ENCODE peak calls at places on chromosome 10, in four cellular contexts. I is colonic mucosa, N is MM.1S, Z is fibroblast of lung. O is an unnamed sample.
A peak's percentile ranks its signal among the peaks of the same experiment; 100 is the strongest.

GRCh38 chr10:107427021-107427420 is 262.5 kb upstream of the SORCS1 start:
- DNase-seq in Z (no peak), N (no peak), I (no peak), O (no peak)

GRCh38 chr10:659710-660141 is 29.7 kb downstream of the DIP2C start:
- DNase-seq in N (peak; percentile 47), Z (peak; percentile 72), I (no peak), O (peak; percentile 5)

GRCh38 chr10:72062832-72063702 is 25.3 kb downstream of the SPOCK2 start:
- DNase-seq in N (no peak), I (no peak), Z (no peak), O (no peak)

GRCh38 chr10:125102216-125102615 is 58.1 kb downstream of the CTBP2 start:
- DNase-seq in I (peak; percentile 59), N (no peak), Z (peak; percentile 78), O (no peak)

GRCh38 chr10:67783576-67784294 is 54.3 kb downstream of the DNAJC12 start:
- DNase-seq in N (no peak), Z (no peak), I (no peak), O (peak; percentile 39)

GRCh38 chr10:68333452-68333851 is 724 bp upstream of the PBLD start:
- DNase-seq in N (no peak), Z (no peak), I (no peak), O (no peak)

GRCh38 chr10:122515022-122515424 is 45.5 kb upstream of the DMBT1 start:
- DNase-seq in Z (no peak), N (no peak), I (no peak), O (no peak)

GRCh38 chr10:93622942-93623341 is 10.6 kb downstream of the PDE6C start:
- DNase-seq in N (no peak), I (no peak), Z (no peak), O (no peak)

GRCh38 chr10:70162892-70163201 is 7.5 kb downstream of the SAR1A start:
- DNase-seq in Z (no peak), I (no peak), N (no peak), O (no peak)

GRCh38 chr10:44956717-44957706 is 2.6 kb upstream of the RASSF4 start:
- DNase-seq in I (peak; percentile 11), Z (no peak), N (no peak), O (no peak)
- H3K4me1 ChIP-seq in I (peaks cover 4% of the 10 kb centered on the region), Z (peaks cover 7% of the 10 kb centered on the region), N (peaks cover 20% of the 10 kb centered on the region), O (peaks cover 24% of the 10 kb centered on the region)

GRCh38 chr10:102511562-102512274 is 7.9 kb downstream of the SUFU start:
- DNase-seq in I (no peak), Z (no peak), N (peak; percentile 36), O (peak; percentile 13)
- TF ChIP-seq CTCF in I (no peak), Z (no peak), N (no peak), O (no peak)

GRCh38 chr10:85194685-85195084 is 866.3 kb downstream of the CCSER2 start:
- DNase-seq in I (no peak), Z (no peak), N (no peak), O (no peak)
- H3K4me3 ChIP-seq in I (no peak overlapping the region), Z (no peak overlapping the region), N (no peak overlapping the region), O (no peak overlapping the region)

GRCh38 chr10:49053998-49054692 is 61.2 kb downstream of the VSTM4 start:
- DNase-seq in I (no peak), Z (no peak), N (no peak), O (no peak)
- H3K4me1 ChIP-seq in I (no peaks in the 10 kb centered on the region), Z (peaks cover 5% of the 10 kb centered on the region), N (peaks cover 18% of the 10 kb centered on the region), O (no peaks in the 10 kb centered on the region)

GRCh38 chr10:7813481-7813880 is 4.8 kb upstream of the TAF3 start:
- DNase-seq in Z (no peak), N (peak; percentile 12), I (no peak), O (no peak)
- TF ChIP-seq CTCF in Z (no peak), N (peak; percentile 20), I (no peak), O (no peak)

GRCh38 chr10:104642001-104642270 is 846 bp downstream of the SORCS3 start:
- DNase-seq in Z (no peak), N (no peak), I (no peak), O (no peak)

GRCh38 chr10:104643023-104643663 is 2.1 kb downstream of the SORCS3 start:
- DNase-seq in N (no peak), I (no peak), Z (no peak), O (no peak)

GRCh38 chr10:104641150-104642000 is at the start of gene SORCS3:
- DNase-seq in I (no peak), Z (no peak), N (no peak), O (no peak)

GRCh38 chr10:104640339-104641149 is 546 bp upstream of the SORCS3 start:
- DNase-seq in N (no peak), Z (no peak), I (no peak), O (no peak)

GRCh38 chr10:104642311-104643022 is 1.4 kb downstream of the SORCS3 start:
- DNase-seq in Z (no peak), N (no peak), I (peak; percentile 35), O (peak; percentile 35)
- H3K4me3 ChIP-seq in Z (no peak overlapping the region), N (no peak overlapping the region), I (no peak overlapping the region), O (no peak overlapping the region)

DNA sequence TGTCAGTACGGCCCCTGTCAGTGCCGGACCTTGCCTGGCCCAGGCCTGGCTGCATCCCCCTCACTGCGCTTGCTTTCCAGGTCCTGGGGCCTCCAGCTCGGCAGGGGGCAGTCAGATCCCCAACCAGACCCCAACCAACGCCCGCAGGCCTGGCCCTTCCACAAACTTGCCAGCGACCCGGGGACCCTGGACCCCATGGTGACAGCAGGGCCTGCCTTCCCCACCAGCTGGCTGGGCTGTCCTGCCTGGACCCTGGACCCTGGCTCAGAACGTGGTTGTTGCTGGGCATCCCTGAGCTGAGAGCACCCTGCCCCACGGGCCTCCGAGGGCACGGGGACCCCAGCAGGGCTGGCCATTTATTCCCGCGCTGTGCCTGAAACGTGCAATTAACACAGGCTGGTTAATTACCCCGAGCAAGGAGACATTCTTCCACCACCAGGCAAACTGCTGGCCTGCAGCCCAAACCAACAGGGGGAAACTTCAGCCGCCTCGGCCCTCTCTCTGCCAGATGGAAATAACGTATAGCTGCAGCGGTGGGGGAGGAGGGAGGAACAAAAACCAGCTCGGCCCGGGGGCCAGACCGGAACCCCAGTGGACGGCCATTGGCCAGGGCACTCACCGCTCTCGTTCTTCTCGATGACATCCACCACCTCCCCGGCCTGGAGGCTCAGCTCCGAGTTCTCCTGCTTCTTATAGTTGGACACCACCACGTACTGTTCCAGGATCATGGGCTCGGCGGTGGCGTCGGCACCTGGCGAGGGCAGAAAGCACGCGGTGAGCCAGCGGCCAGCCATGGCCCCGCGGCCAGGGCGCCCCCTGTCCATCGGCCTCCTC is 167.1 kb downstream of the NEURL1 start:
- DNase-seq in N (no peak), I (no peak), Z (peak; percentile 61), O (no peak)
- H3K4me1 ChIP-seq in N (peaks cover 8% of the 10 kb centered on the region), I (no peaks in the 10 kb centered on the region), Z (peaks cover 6% of the 10 kb centered on the region), O (peaks cover 7% of the 10 kb centered on the region)

DNA sequence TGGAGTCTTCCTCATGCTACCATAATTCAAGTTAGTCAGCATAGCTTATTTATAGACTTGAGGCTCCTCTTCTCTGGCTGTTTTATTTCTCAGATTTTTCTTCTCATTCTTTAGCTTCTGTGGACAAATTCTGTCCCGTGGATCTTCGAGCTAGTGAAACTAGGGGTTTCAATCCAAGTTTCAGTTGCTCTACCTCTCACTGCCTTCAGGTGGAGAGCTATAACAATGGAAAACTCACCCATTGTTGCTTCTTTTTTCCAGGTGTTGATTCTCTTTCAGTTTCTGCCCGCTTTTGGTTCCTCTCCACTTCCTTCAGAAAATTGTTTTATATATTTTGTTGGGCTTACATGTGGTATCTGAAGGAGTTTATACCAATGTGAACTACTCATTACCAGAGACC is 266.0 kb downstream of the TCF7L2 start:
- DNase-seq in I (no peak), Z (no peak), N (peak; percentile 45), O (no peak)
- TF ChIP-seq CTCF in I (no peak), Z (peak; percentile 6), N (peak; percentile 29), O (no peak)

DNA sequence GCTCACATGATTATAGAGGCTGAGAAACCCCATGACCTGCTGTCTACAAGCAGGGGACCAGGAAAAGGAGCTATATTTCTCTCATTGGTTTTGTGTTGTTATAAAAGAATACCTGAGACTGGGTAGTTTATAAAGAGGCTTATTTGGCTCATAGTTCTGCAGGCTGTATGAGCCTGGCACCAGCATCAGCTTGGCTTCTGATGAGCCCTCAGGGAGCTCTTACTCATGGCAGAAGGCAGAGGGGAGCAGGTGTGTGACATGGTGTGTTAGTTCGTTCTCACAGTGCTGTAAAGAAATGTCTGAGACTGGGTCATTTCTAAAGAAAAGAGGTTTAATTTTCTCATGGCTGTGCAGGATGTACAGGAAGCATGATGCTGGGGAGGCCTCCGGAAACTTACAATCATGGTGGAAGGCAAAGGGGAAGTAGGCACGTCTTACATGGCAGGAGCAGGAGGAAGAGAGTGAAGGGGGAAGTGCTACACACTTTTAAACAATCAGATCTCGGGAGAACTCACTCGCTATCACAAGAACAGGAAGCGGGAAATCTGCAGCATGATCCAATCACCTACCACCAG is 133.5 kb downstream of the JCAD start:
- DNase-seq in N (no peak), Z (no peak), I (no peak), O (no peak)
- H3K4me3 ChIP-seq in N (no peak overlapping the region), Z (no peak overlapping the region), I (no peak overlapping the region), O (no peak overlapping the region)

DNA sequence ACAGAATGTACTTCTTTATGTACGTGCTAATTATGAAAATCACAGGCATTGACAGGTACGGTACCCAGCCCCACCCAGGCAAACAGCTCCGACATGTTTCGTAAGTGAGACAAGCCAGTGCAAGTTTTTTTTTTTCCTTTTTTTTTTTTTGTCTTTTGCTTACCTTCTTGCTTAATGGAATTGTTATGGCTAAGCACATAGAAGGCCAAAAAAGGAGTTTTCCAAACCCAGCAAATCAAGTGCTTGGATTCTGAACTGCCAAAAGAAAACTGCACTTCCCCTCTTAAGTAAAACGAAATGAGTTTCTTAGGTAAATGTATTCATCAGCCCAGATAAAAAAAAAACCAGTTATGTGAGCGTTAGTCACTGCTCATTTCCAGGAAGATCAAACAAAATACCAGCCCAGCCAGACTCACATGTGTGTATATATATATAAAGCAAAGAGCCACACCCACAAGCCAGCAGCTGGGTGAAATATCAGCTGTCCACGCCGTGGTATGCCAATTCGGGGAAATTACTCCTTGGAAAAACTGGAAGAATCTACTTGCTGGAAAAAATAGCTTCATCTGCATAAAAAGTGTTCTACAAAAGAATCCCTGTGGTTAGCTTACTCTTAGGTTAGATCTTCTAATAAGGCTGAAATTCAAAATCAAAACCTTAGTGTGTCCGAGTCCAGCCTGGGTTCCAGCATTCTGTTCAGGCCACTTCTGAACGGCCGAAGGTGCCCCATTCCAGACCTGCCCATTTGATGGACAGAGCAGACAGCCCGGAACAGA is 8.0 kb downstream of the KLF6 start:
- DNase-seq in N (no peak), Z (peak; percentile 95), I (peak; percentile 78), O (peak; percentile 60)
- H3K4me1 ChIP-seq in N (peaks cover 17% of the 10 kb centered on the region), Z (peaks cover 23% of the 10 kb centered on the region), I (peaks cover 14% of the 10 kb centered on the region), O (peaks cover 52% of the 10 kb centered on the region)